ENCODE peak calls at places on chromosomes 13 and 19, in nine cellular contexts. One of them, this sample, is unnamed.

GRCh38 chr19:17834350-17835181 is 13.2 kb downstream of the JAK3 start:
- DNase-seq in AG04450: no peak
- DNase-seq in foreskin keratinocyte: no peak
- DNase-seq in tibial artery: no peak
- DNase-seq in GM13977: no peak
- DNase-seq in nephron progenitor cell: no peak
- DNase-seq in CD4-positive, alpha-beta T cell: no peak
- DNase-seq in cardiac fibroblast: no peak
- DNase-seq in IMR-90: no peak
- DNase-seq in this sample: no peak

GRCh38 chr19:38877781-38878574 is at the start of gene RINL:
- DNase-seq in AG04450: no peak
- DNase-seq in foreskin keratinocyte: no peak
- DNase-seq in tibial artery: no peak
- DNase-seq in GM13977: peak
- DNase-seq in nephron progenitor cell: no peak
- DNase-seq in CD4-positive, alpha-beta T cell: peak
- DNase-seq in cardiac fibroblast: no peak
- DNase-seq in IMR-90: no peak
- DNase-seq in this sample: no peak

GRCh38 chr19:397941-398706 is 10.8 kb downstream of the C2CD4C start:
- DNase-seq in AG04450: no peak
- DNase-seq in foreskin keratinocyte: no peak
- DNase-seq in tibial artery: no peak
- DNase-seq in GM13977: no peak
- DNase-seq in nephron progenitor cell: no peak
- DNase-seq in CD4-positive, alpha-beta T cell: no peak
- DNase-seq in cardiac fibroblast: no peak
- DNase-seq in IMR-90: no peak
- DNase-seq in this sample: no peak

GRCh38 chr19:1161716-1162115 is 12.4 kb downstream of the SBNO2 start:
- DNase-seq in AG04450: no peak
- DNase-seq in foreskin keratinocyte: no peak
- DNase-seq in tibial artery: no peak
- DNase-seq in GM13977: no peak
- DNase-seq in nephron progenitor cell: no peak
- DNase-seq in CD4-positive, alpha-beta T cell: no peak
- DNase-seq in cardiac fibroblast: peak
- DNase-seq in IMR-90: peak
- DNase-seq in this sample: peak

GRCh38 chr13:87712012-87712411 is 40.8 kb downstream of the SLITRK5 start:
- DNase-seq in AG04450: no peak
- DNase-seq in foreskin keratinocyte: no peak
- DNase-seq in tibial artery: no peak
- DNase-seq in GM13977: no peak
- DNase-seq in nephron progenitor cell: no peak
- DNase-seq in CD4-positive, alpha-beta T cell: no peak
- DNase-seq in cardiac fibroblast: no peak
- DNase-seq in IMR-90: no peak
- DNase-seq in this sample: no peak

GRCh38 chr19:4660993-4661392 is 9.1 kb downstream of the MYDGF start:
- DNase-seq in AG04450: no peak
- DNase-seq in foreskin keratinocyte: no peak
- DNase-seq in tibial artery: no peak
- DNase-seq in GM13977: no peak
- DNase-seq in nephron progenitor cell: no peak
- DNase-seq in CD4-positive, alpha-beta T cell: no peak
- DNase-seq in cardiac fibroblast: peak
- DNase-seq in IMR-90: peak
- DNase-seq in this sample: no peak

GRCh38 chr19:49978324-49978723 is 17.4 kb upstream of the SIGLEC11 start:
- DNase-seq in AG04450: no peak
- DNase-seq in foreskin keratinocyte: no peak
- DNase-seq in tibial artery: no peak
- DNase-seq in GM13977: no peak
- DNase-seq in nephron progenitor cell: no peak
- DNase-seq in CD4-positive, alpha-beta T cell: no peak
- DNase-seq in cardiac fibroblast: no peak
- DNase-seq in IMR-90: no peak
- DNase-seq in this sample: no peak

GRCh38 chr13:41791056-41791455 is 169.9 kb downstream of the VWA8 start:
- DNase-seq in AG04450: no peak
- DNase-seq in foreskin keratinocyte: no peak
- DNase-seq in tibial artery: no peak
- DNase-seq in GM13977: no peak
- DNase-seq in nephron progenitor cell: no peak
- DNase-seq in CD4-positive, alpha-beta T cell: no peak
- DNase-seq in cardiac fibroblast: peak
- DNase-seq in IMR-90: peak
- DNase-seq in this sample: no peak

GRCh38 chr19:48558018-48558684 is 6.2 kb downstream of the SULT2B1 start:
- DNase-seq in AG04450: no peak
- DNase-seq in foreskin keratinocyte: peak
- DNase-seq in tibial artery: no peak
- DNase-seq in GM13977: no peak
- DNase-seq in nephron progenitor cell: peak
- DNase-seq in CD4-positive, alpha-beta T cell: no peak
- DNase-seq in cardiac fibroblast: peak
- DNase-seq in IMR-90: peak
- DNase-seq in this sample: no peak

GRCh38 chr19:40249201-40249600 is 22.7 kb upstream of the CCNP start:
- DNase-seq in AG04450: no peak
- DNase-seq in foreskin keratinocyte: no peak
- DNase-seq in tibial artery: no peak
- DNase-seq in GM13977: no peak
- DNase-seq in nephron progenitor cell: no peak
- DNase-seq in CD4-positive, alpha-beta T cell: no peak
- DNase-seq in cardiac fibroblast: no peak
- DNase-seq in IMR-90: no peak
- DNase-seq in this sample: no peak

GRCh38 chr19:7801020-7801570 is 28.9 kb upstream of the EVI5L start:
- DNase-seq in AG04450: no peak
- DNase-seq in foreskin keratinocyte: no peak
- DNase-seq in tibial artery: no peak
- DNase-seq in GM13977: no peak
- DNase-seq in nephron progenitor cell: no peak
- DNase-seq in CD4-positive, alpha-beta T cell: no peak
- DNase-seq in cardiac fibroblast: no peak
- DNase-seq in IMR-90: no peak
- DNase-seq in this sample: no peak

GRCh38 chr13:49443327-49443688 is 556 bp downstream of the CAB39L start:
- DNase-seq in AG04450: no peak
- DNase-seq in foreskin keratinocyte: no peak
- DNase-seq in tibial artery: no peak
- DNase-seq in GM13977: peak
- DNase-seq in nephron progenitor cell: no peak
- DNase-seq in CD4-positive, alpha-beta T cell: no peak
- DNase-seq in cardiac fibroblast: peak
- DNase-seq in IMR-90: peak
- DNase-seq in this sample: no peak

GRCh38 chr19:50567052-50567841 is 988 bp downstream of the LRRC4B start:
- DNase-seq in AG04450: no peak
- DNase-seq in foreskin keratinocyte: no peak
- DNase-seq in tibial artery: no peak
- DNase-seq in GM13977: no peak
- DNase-seq in nephron progenitor cell: peak
- DNase-seq in CD4-positive, alpha-beta T cell: no peak
- DNase-seq in cardiac fibroblast: no peak
- DNase-seq in IMR-90: no peak
- DNase-seq in this sample: peak

GRCh38 chr19:52941941-52942370 is 18.7 kb upstream of the ZNF888 start:
- DNase-seq in AG04450: no peak
- DNase-seq in foreskin keratinocyte: no peak
- DNase-seq in tibial artery: peak
- DNase-seq in GM13977: no peak
- DNase-seq in nephron progenitor cell: peak
- DNase-seq in CD4-positive, alpha-beta T cell: no peak
- DNase-seq in cardiac fibroblast: peak
- DNase-seq in IMR-90: peak
- DNase-seq in this sample: no peak

GRCh38 chr19:1882089-1882785 is 3.1 kb downstream of the ABHD17A start:
- DNase-seq in AG04450: no peak
- DNase-seq in foreskin keratinocyte: no peak
- DNase-seq in tibial artery: no peak
- DNase-seq in GM13977: no peak
- DNase-seq in nephron progenitor cell: no peak
- DNase-seq in CD4-positive, alpha-beta T cell: peak
- DNase-seq in cardiac fibroblast: no peak
- DNase-seq in IMR-90: no peak
- DNase-seq in this sample: no peak

GRCh38 chr13:99288069-99288468 is 19.1 kb downstream of the GPR183 start:
- DNase-seq in AG04450: no peak
- DNase-seq in foreskin keratinocyte: no peak
- DNase-seq in tibial artery: no peak
- DNase-seq in GM13977: peak
- DNase-seq in nephron progenitor cell: no peak
- DNase-seq in CD4-positive, alpha-beta T cell: no peak
- DNase-seq in cardiac fibroblast: no peak
- DNase-seq in IMR-90: no peak
- DNase-seq in this sample: no peak

GRCh38 chr13:90084684-90085290 is 1262.7 kb upstream of the MIR17HG start:
- DNase-seq in AG04450: no peak
- DNase-seq in foreskin keratinocyte: no peak
- DNase-seq in tibial artery: no peak
- DNase-seq in GM13977: no peak
- DNase-seq in nephron progenitor cell: no peak
- DNase-seq in CD4-positive, alpha-beta T cell: no peak
- DNase-seq in cardiac fibroblast: peak
- DNase-seq in IMR-90: no peak
- DNase-seq in this sample: no peak

GRCh38 chr13:79936368-79937136 is 404.4 kb downstream of the SPRY2 start:
- DNase-seq in AG04450: peak
- DNase-seq in foreskin keratinocyte: peak
- DNase-seq in tibial artery: peak
- DNase-seq in GM13977: no peak
- DNase-seq in nephron progenitor cell: no peak
- DNase-seq in CD4-positive, alpha-beta T cell: no peak
- DNase-seq in cardiac fibroblast: peak
- DNase-seq in IMR-90: peak
- DNase-seq in this sample: no peak

GRCh38 chr13:24625870-24626419 is 54.3 kb upstream of the ATP12A start:
- DNase-seq in AG04450: no peak
- DNase-seq in foreskin keratinocyte: no peak
- DNase-seq in tibial artery: no peak
- DNase-seq in GM13977: peak
- DNase-seq in nephron progenitor cell: no peak
- DNase-seq in CD4-positive, alpha-beta T cell: no peak
- DNase-seq in cardiac fibroblast: no peak
- DNase-seq in IMR-90: no peak
- DNase-seq in this sample: no peak

DNA sequence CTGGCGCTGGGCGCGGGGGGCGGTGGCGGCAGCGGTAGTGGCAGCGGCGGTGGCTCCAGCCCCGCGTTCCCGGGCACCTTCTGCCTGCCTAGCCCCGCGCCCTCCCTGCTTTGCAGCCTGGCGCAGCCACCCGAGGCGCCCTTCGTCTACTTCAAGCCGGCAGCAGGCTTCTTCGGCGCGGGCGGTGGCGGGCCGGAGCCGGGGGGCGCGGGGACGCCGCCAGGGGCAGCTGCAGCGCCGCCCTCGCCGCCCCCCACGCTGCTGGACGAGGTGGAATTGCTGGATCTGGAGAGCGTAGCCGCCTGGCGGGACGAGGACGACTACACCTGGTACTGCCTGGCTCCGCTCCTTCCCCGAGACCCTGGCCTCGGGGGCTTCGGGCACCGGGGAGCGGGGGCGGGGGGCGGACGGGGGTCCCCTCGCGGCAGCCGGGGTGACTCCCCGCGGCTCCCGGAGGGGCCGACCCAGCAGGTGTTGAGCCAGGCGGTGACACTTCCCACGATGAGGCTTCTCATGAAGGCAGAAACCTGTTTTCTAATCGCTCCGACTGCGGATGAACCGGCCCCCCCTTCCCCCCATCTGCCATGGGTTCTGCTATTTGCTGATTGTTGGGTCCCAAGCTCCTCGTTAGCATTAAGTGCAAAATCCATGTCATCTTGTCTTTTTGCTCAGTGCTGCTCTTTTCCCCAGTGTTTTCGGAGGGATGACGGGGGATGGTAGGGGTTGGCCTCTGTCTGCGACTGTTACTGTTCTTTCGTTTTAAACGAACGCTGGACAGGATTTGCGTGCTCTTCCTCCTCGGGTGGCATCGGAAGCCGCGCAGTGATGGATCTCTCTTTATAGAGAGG is 948 bp downstream of the SLAIN1 start:
- DNase-seq in AG04450: no peak
- DNase-seq in foreskin keratinocyte: peak
- DNase-seq in tibial artery: peak
- DNase-seq in GM13977: peak
- DNase-seq in nephron progenitor cell: peak
- DNase-seq in CD4-positive, alpha-beta T cell: peak
- DNase-seq in cardiac fibroblast: peak
- DNase-seq in IMR-90: no peak
- DNase-seq in this sample: no peak
- TF ChIP-seq CTCF in AG04450: no peak
- TF ChIP-seq CTCF in foreskin keratinocyte: no peak
- TF ChIP-seq CTCF in tibial artery: no peak
- TF ChIP-seq CTCF in GM13977: peak
- TF ChIP-seq CTCF in nephron progenitor cell: no peak
- TF ChIP-seq CTCF in CD4-positive, alpha-beta T cell: no peak
- TF ChIP-seq CTCF in cardiac fibroblast: no peak
- TF ChIP-seq CTCF in IMR-90: no peak
- TF ChIP-seq CTCF in this sample: no peak

DNA sequence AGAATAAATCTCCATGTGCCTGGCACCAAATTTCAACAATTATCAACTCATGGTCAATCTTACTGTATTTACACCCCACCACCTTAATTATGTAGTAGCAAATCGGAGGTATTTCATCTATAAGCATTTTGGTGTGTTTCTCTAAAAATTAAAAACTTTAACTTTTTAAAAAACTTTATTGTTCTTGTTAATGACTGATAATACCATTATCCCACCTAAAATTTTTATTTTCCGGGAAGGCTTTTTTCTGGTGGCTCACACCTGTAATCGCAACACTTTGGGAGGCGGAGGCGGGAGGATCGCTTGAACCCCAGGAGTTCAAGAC is 453 bp upstream of the PDCD2L start:
- DNase-seq in AG04450: no peak
- DNase-seq in foreskin keratinocyte: no peak
- DNase-seq in tibial artery: no peak
- DNase-seq in GM13977: no peak
- DNase-seq in nephron progenitor cell: no peak
- DNase-seq in CD4-positive, alpha-beta T cell: no peak
- DNase-seq in cardiac fibroblast: no peak
- DNase-seq in IMR-90: no peak
- DNase-seq in this sample: no peak
- TF ChIP-seq CTCF in AG04450: no peak
- TF ChIP-seq CTCF in foreskin keratinocyte: no peak
- TF ChIP-seq CTCF in tibial artery: no peak
- TF ChIP-seq CTCF in GM13977: no peak
- TF ChIP-seq CTCF in nephron progenitor cell: no peak
- TF ChIP-seq CTCF in CD4-positive, alpha-beta T cell: no peak
- TF ChIP-seq CTCF in cardiac fibroblast: no peak
- TF ChIP-seq CTCF in IMR-90: no peak
- TF ChIP-seq CTCF in this sample: no peak

GRCh38 chr19:43774103-43774939 is 6.5 kb downstream of the KCNN4 start:
- DNase-seq in AG04450: no peak
- DNase-seq in foreskin keratinocyte: no peak
- DNase-seq in tibial artery: peak
- DNase-seq in GM13977: no peak
- DNase-seq in nephron progenitor cell: peak
- DNase-seq in CD4-positive, alpha-beta T cell: no peak
- DNase-seq in cardiac fibroblast: peak
- DNase-seq in IMR-90: peak
- DNase-seq in this sample: no peak
- TF ChIP-seq CTCF in AG04450: peak
- TF ChIP-seq CTCF in foreskin keratinocyte: peak
- TF ChIP-seq CTCF in tibial artery: peak
- TF ChIP-seq CTCF in GM13977: no peak
- TF ChIP-seq CTCF in nephron progenitor cell: peak
- TF ChIP-seq CTCF in CD4-positive, alpha-beta T cell: no peak
- TF ChIP-seq CTCF in cardiac fibroblast: peak
- TF ChIP-seq CTCF in IMR-90: peak
- TF ChIP-seq CTCF in this sample: peak

GRCh38 chr13:47126432-47126831 is 229.6 kb upstream of the HTR2A start:
- DNase-seq in AG04450: no peak
- DNase-seq in foreskin keratinocyte: no peak
- DNase-seq in tibial artery: no peak
- DNase-seq in GM13977: no peak
- DNase-seq in nephron progenitor cell: no peak
- DNase-seq in CD4-positive, alpha-beta T cell: no peak
- DNase-seq in cardiac fibroblast: peak
- DNase-seq in IMR-90: no peak
- DNase-seq in this sample: no peak
- TF ChIP-seq CTCF in AG04450: no peak
- TF ChIP-seq CTCF in foreskin keratinocyte: no peak
- TF ChIP-seq CTCF in tibial artery: no peak
- TF ChIP-seq CTCF in GM13977: peak
- TF ChIP-seq CTCF in nephron progenitor cell: no peak
- TF ChIP-seq CTCF in CD4-positive, alpha-beta T cell: no peak
- TF ChIP-seq CTCF in cardiac fibroblast: peak
- TF ChIP-seq CTCF in IMR-90: peak
- TF ChIP-seq CTCF in this sample: no peak